ENCODE peak calls at places on chromosomes 7 and 10, in four cellular contexts. Z is frontal cortex, D is transverse colon, N is right cardiac atrium. X is an unnamed sample.
A peak's percentile ranks its signal among the peaks of the same experiment; 100 is the strongest.

GRCh38 chr10:63436225-63436624 is 29.6 kb downstream of the JMJD1C start:
- DNase-seq in N (no peak), D (no peak), Z (no peak), X (no peak)

GRCh38 chr10:132064771-132065437 is 842 bp upstream of the JAKMIP3 start:
- DNase-seq in D (no peak), N (no peak), Z (no peak), X (no peak)

GRCh38 chr7:94998951-94999350 is 91.6 kb downstream of the PPP1R9A start:
- DNase-seq in N (no peak), Z (no peak), D (no peak), X (no peak)

GRCh38 chr7:92834661-92835139 is 1.7 kb downstream of the CDK6 start:
- DNase-seq in D (peak; percentile 40), Z (peak; percentile 38), N (peak; percentile 61), X (no peak)

GRCh38 chr7:43318188-43318587 is 205.7 kb downstream of the HECW1 start:
- DNase-seq in Z (no peak), N (no peak), D (no peak), X (no peak)

GRCh38 chr7:2845193-2845592 is 1.1 kb upstream of the GNA12 start:
- DNase-seq in N (no peak), Z (no peak), D (no peak), X (no peak)

GRCh38 chr7:124692420-124692819 is 73.2 kb downstream of the GPR37 start:
- DNase-seq in Z (no peak), N (no peak), D (no peak), X (no peak)

GRCh38 chr7:89238156-89238555 is 442.6 kb upstream of the TEX47 start:
- DNase-seq in N (no peak), D (no peak), Z (no peak), X (no peak)

GRCh38 chr10:9188022-9188810 is 1133.7 kb downstream of the GATA3 start:
- DNase-seq in Z (no peak), N (no peak), D (no peak), X (no peak)

GRCh38 chr7:50812847-50813475 is 30.3 kb upstream of the GRB10 start:
- DNase-seq in Z (no peak), N (peak; percentile 92), D (peak; percentile 78), X (peak; percentile 89)

GRCh38 chr7:30310674-30311362 is 26.4 kb downstream of the ZNRF2 start:
- DNase-seq in D (no peak), Z (no peak), N (no peak), X (no peak)

GRCh38 chr7:81317741-81318140 is 398.9 kb upstream of the SEMA3C start:
- DNase-seq in Z (no peak), N (no peak), D (no peak), X (no peak)

GRCh38 chr7:37084303-37084702 is 360.0 kb upstream of the AOAH start:
- DNase-seq in Z (no peak), D (no peak), N (no peak), X (no peak)

GRCh38 chr10:79385804-79386531 is 38.7 kb downstream of the PPIF start:
- DNase-seq in D (no peak), Z (peak; percentile 24), N (no peak), X (peak; percentile 8)

GRCh38 chr10:122725768-122726167 is 26.1 kb upstream of the C10orf120 start:
- DNase-seq in N (no peak), D (no peak), Z (no peak), X (no peak)

GRCh38 chr10:4568086-4568485 is 257.9 kb upstream of the AKR1E2 start:
- DNase-seq in D (no peak), Z (no peak), N (no peak), X (no peak)

GRCh38 chr10:31770307-31770902 is 158.2 kb downstream of the ARHGAP12 start:
- DNase-seq in D (peak; percentile 55), Z (no peak), N (peak; percentile 76), X (no peak)

GRCh38 chr10:15370741-15371701 is at the start of gene FAM171A1:
- DNase-seq in Z (peak; percentile 92), D (peak; percentile 68), N (peak; percentile 88), X (peak; percentile 59)

GRCh38 chr7:30660331-30661255 is 21.7 kb downstream of the CRHR2 start:
- DNase-seq in Z (no peak), D (no peak), N (no peak), X (no peak)

GRCh38 chr7:85023066-85023687 is 163.7 kb downstream of the SEMA3D start:
- DNase-seq in D (no peak), Z (no peak), N (no peak), X (peak; percentile 43)

GRCh38 chr7:155166673-155167370 is 96.7 kb downstream of the HTR5A start:
- DNase-seq in D (peak; percentile 34), N (no peak), Z (no peak), X (peak; percentile 40)

GRCh38 chr7:66146701-66147100 is 32.1 kb downstream of the CRCP start:
- DNase-seq in N (no peak), Z (no peak), D (no peak), X (no peak)

GRCh38 chr7:102890292-102890970 is 22.4 kb upstream of the LRRC17 start:
- DNase-seq in D (no peak), N (no peak), Z (no peak), X (no peak)

GRCh38 chr10:13847201-13847631 is 260.5 kb downstream of the PRPF18 start:
- DNase-seq in N (no peak), Z (no peak), D (no peak), X (no peak)

GRCh38 chr7:50369408-50370026 is 65.0 kb downstream of the IKZF1 start:
- DNase-seq in D (no peak), Z (no peak), N (no peak), X (no peak)

GRCh38 chr10:99815611-99816010 is 33.2 kb downstream of the ABCC2 start:
- DNase-seq in Z (no peak), N (no peak), D (no peak), X (no peak)

GRCh38 chr10:121617176-121617575 is 18.9 kb upstream of the FGFR2 start:
- DNase-seq in N (peak; percentile 53), D (no peak), Z (no peak), X (no peak)

GRCh38 chr10:70094287-70094686 is 38.3 kb downstream of the AIFM2 start:
- DNase-seq in Z (no peak), D (no peak), N (no peak), X (no peak)

GRCh38 chr7:1850976-1851571 is 181.0 kb downstream of the ELFN1 start:
- DNase-seq in Z (no peak), N (peak; percentile 38), D (no peak), X (no peak)

GRCh38 chr7:35012155-35012554 is 25.1 kb downstream of the DPY19L1 start:
- DNase-seq in D (peak; percentile 26), N (no peak), Z (no peak), X (peak; percentile 24)

GRCh38 chr7:26860361-26860760 is 4.0 kb downstream of the SKAP2 start:
- DNase-seq in N (no peak), Z (no peak), D (peak; percentile 25), X (no peak)

GRCh38 chr10:130974171-130974570 is 337.4 kb downstream of the TCERG1L start:
- DNase-seq in D (no peak), N (no peak), Z (no peak), X (no peak)

GRCh38 chr7:47573758-47574472 is 8.0 kb downstream of the TNS3 start:
- DNase-seq in D (no peak), N (peak; percentile 73), Z (no peak), X (peak; percentile 75)